ENCODE peak calls at places on chromosomes 16 and 17, in four cellular contexts. P is transverse colon, S is prostate gland, W is OCI-LY7. F is an unnamed sample. For H3K4me1, the result is how much of the 10 kb centered on the place peaks cover.

GRCh38 chr17:81426676-81427445 is 31.6 kb downstream of the BAHCC1 start:
- DNase-seq in P (no peak), S (no peak), W (no peak), F (no peak)

GRCh38 chr16:72895951-72896350 is 152.0 kb downstream of the ZFHX3 start:
- DNase-seq in P (no peak), S (no peak), W (no peak), F (no peak)

GRCh38 chr17:8629371-8630226 is 926 bp downstream of the MYH10 start:
- DNase-seq in P (peak), S (peak), W (peak), F (peak)

GRCh38 chr17:35907266-35907637 is 23.3 kb downstream of the RDM1 start:
- DNase-seq in P (no peak), S (no peak), W (no peak), F (no peak)

GRCh38 chr17:67441052-67441738 is 64.1 kb downstream of the PITPNC1 start:
- DNase-seq in P (peak), S (no peak), W (peak), F (no peak)

GRCh38 chr16:11053916-11054460 is 109.6 kb downstream of the CLEC16A start:
- DNase-seq in P (no peak), S (no peak), W (no peak), F (no peak)

GRCh38 chr17:35795007-35795870 is at the start of gene MMP28:
- DNase-seq in P (peak), S (no peak), W (no peak), F (peak)

GRCh38 chr17:60506312-60506711 is 19.7 kb downstream of the APPBP2 start:
- DNase-seq in P (no peak), S (no peak), W (no peak), F (no peak)

GRCh38 chr16:2799205-2799851 is 1.1 kb downstream of the PRSS41 start:
- DNase-seq in P (no peak), S (no peak), W (no peak), F (peak)

GRCh38 chr16:79282806-79283205 is 317.7 kb downstream of the MAF start:
- DNase-seq in P (no peak), S (no peak), W (peak), F (no peak)

GRCh38 chr17:40021471-40021961 is 6.3 kb downstream of the CSF3 start:
- DNase-seq in P (no peak), S (no peak), W (no peak), F (peak)

GRCh38 chr16:17286443-17286842 is 184.3 kb downstream of the XYLT1 start:
- DNase-seq in P (no peak), S (no peak), W (no peak), F (no peak)

GRCh38 chr17:19494961-19495806 is 38.5 kb upstream of the SLC47A1 start:
- DNase-seq in P (no peak), S (no peak), W (no peak), F (no peak)

GRCh38 chr16:57475711-57476339 is 10.5 kb downstream of the DOK4 start:
- DNase-seq in P (peak), S (no peak), W (peak), F (peak)

DNA sequence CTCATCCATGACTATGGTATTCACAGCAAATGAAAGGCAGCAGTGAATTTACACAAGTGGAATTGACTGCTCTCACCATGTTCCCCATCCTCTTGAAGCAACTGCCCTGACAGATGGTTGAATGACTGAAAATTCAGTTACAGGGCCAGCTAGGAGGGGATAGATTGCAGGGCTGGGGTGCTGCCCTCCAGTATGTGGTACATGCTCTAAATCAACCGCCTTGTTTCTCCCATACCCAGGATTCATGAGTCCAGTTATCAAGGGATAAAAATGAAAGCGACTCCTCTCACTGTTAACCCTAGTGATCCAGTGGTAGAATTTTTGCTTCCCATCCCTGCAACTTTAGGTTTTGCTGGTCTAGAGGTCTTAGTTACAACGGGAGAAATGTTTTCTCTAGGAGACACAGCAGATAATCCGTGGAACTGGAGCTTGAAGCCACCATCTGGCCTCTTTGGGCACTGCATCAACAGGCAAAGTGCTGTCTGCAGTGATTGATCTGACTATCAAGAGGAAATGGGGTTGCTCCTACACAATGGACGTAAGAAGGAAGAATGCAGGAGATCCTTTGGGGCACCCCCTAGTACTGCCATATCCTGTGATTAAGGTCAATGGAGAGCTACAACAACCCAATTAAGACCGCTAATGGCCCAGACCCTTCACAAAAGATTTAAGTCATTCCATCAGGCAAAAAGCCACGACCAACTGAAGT is 32.0 kb downstream of the SCPEP1 start:
- DNase-seq in P (peak), S (peak), W (peak), F (no peak)
- TF ChIP-seq CTCF in P (peak), S (peak), W (peak), F (peak)

GRCh38 chr16:87806608-87807546 is 41.1 kb upstream of the KLHDC4 start:
- DNase-seq in P (peak), S (peak), W (peak), F (peak)
- H3K4me3 ChIP-seq in P (peak), S (peak), W (peak), F (no peak)

DNA sequence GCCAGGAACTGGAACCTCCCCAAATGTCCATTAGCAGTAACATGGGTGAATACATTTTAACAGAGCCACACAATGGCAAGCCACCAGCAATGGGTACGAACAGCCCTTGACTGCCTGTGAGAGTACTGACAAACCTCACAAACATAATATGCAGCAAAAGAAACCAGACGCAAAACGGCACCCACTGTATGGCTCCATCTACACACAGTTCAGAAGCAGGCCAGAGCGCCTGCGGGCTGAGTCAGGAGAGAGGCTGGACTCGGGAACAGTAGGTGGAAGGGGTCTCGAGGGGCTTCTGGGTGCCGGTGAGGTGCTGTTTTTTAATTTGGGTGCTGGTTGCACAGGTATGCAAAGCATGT is 77.4 kb upstream of the TOB1 start:
- DNase-seq in P (peak), S (no peak), W (no peak), F (no peak)
- H3K4me1 ChIP-seq in P (under half), S (under half), W (under half), F (under half)

GRCh38 chr17:75181110-75181509 is 1.6 kb downstream of the SUMO2 start:
- DNase-seq in P (no peak), S (no peak), W (no peak), F (no peak)

GRCh38 chr17:75181608-75182318 is 996 bp downstream of the SUMO2 start:
- DNase-seq in P (peak), S (peak), W (peak), F (peak)

GRCh38 chr17:75183999-75184884 is 1.5 kb upstream of the SUMO2 start:
- DNase-seq in P (no peak), S (no peak), W (no peak), F (no peak)

GRCh38 chr17:75182319-75182568 is 515 bp downstream of the SUMO2 start:
- DNase-seq in P (no peak), S (no peak), W (no peak), F (peak)

GRCh38 chr17:75182569-75183436 is at the start of gene SUMO2:
- DNase-seq in P (peak), S (peak), W (peak), F (peak)
- TF ChIP-seq CTCF in P (no peak), S (no peak), W (peak), F (peak)

GRCh38 chr17:58141505-58141904 is 6.7 kb upstream of the OR4D1 start:
- DNase-seq in P (no peak), S (no peak), W (no peak), F (no peak)
- H3K4me3 ChIP-seq in P (no peak), S (no peak), W (no peak), F (no peak)

GRCh38 chr17:38870259-38871165 is 654 bp downstream of the LASP1 start:
- DNase-seq in P (peak), S (peak), W (peak), F (peak)
- H3K4me1 ChIP-seq in P (half or more), S (under half), W (half or more), F (under half)

GRCh38 chr16:81995651-81996050 is 15.6 kb downstream of the SDR42E1 start:
- DNase-seq in P (no peak), S (no peak), W (no peak), F (no peak)

GRCh38 chr16:81996664-81997529 is 14.4 kb downstream of the SDR42E1 start:
- DNase-seq in P (no peak), S (no peak), W (peak), F (no peak)

GRCh38 chr16:81997738-81998137 is 13.5 kb downstream of the SDR42E1 start:
- DNase-seq in P (no peak), S (no peak), W (no peak), F (no peak)

GRCh38 chr16:81994485-81994884 is 16.8 kb downstream of the SDR42E1 start:
- DNase-seq in P (no peak), S (no peak), W (peak), F (no peak)
- TF ChIP-seq CTCF in P (no peak), S (no peak), W (peak), F (no peak)

DNA sequence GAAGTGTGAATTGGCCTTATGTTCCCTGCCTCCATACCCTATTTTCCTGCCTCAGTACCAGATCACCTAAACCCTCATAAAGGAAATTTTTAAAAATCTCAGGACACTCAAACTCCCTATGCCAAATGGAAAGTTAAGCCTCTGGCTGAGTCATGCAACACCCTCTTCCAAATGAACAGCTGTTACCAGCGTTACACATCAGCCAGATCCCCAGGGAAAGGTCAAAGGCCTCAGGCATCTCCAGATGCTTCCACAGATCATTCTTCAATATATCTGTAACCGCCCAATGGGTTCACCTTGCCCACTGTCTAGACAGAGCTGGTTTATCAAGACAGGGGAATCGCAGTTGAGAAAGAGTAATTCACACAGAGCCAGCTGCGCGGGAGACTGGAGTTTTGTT is 29.0 kb upstream of the SHCBP1 start:
- DNase-seq in P (no peak), S (no peak), W (no peak), F (no peak)
- H3K4me3 ChIP-seq in P (no peak), S (no peak), W (no peak), F (no peak)

GRCh38 chr16:85556456-85557082 is 56.6 kb upstream of the GSE1 start:
- DNase-seq in P (peak), S (peak), W (peak), F (peak)
- H3K4me1 ChIP-seq in P (under half), S (under half), W (under half), F (under half)

DNA sequence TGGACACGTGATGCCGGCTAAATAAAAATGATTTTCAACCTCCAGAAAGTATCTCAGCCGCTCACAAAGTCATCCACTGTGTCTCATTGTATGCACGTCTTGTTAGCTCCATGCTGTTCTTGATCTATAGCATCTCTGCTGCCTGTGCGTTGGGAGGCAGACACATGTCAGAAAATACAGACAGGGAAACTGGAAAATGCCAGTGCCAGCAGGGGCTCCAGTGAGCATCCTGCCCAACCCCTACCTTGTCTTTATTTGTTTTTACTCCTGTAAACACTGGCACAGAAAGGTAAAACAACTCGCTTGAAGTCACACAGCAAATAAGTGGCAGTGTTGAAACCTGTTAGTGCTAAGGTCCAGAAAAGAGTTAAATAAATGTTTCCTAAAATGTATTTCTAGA is 208.1 kb upstream of the ASIC2 start:
- DNase-seq in P (no peak), S (no peak), W (no peak), F (no peak)
- TF ChIP-seq CTCF in P (no peak), S (no peak), W (no peak), F (no peak)